ENCODE peak calls at places on chromosomes 1 and 21, in four cellular contexts. T is T-cell; G is adrenal gland; F is activated T-cell treated with anti-CD3 and anti-CD28 coated beads, Interleukin-2, amount 50 U/mL, for 1 hour. I is an unnamed sample.

GRCh38 chr1:181143081-181143859 is 54.8 kb downstream of the IER5 start:
- DNase-seq in T (no peak), G (no peak), F (no peak), I (no peak)

GRCh38 chr1:207798847-207799246 is 47.0 kb downstream of the CD46 start:
- DNase-seq in G (no peak), T (no peak), F (no peak), I (no peak)

GRCh38 chr1:115262886-115263285 is 75.2 kb downstream of the NGF start:
- DNase-seq in T (no peak), G (no peak), F (no peak), I (no peak)

GRCh38 chr21:14290584-14290983 is 74.6 kb downstream of the RBM11 start:
- DNase-seq in T (no peak), F (no peak), G (no peak), I (no peak)

GRCh38 chr1:153526132-153526543 is 9.7 kb downstream of the S100A6 start:
- DNase-seq in F (no peak), G (peak), T (no peak), I (no peak)

GRCh38 chr1:117205368-117205767 is 5.4 kb downstream of the VTCN1 start:
- DNase-seq in F (no peak), G (no peak), T (no peak), I (no peak)

GRCh38 chr1:39450956-39451601 is 40.4 kb upstream of the BMP8A start:
- DNase-seq in F (no peak), T (no peak), G (peak), I (no peak)

GRCh38 chr1:27397106-27397505 is 4.7 kb downstream of the GPR3 start:
- DNase-seq in T (no peak), F (no peak), G (no peak), I (no peak)

GRCh38 chr1:91026777-91027176 is 4.9 kb upstream of the ZNF644 start:
- DNase-seq in G (no peak), T (no peak), F (no peak), I (no peak)

GRCh38 chr1:117613249-117613968 is 7.6 kb downstream of the TENT5C start:
- DNase-seq in T (no peak), F (no peak), G (no peak), I (no peak)

GRCh38 chr21:38165466-38166213 is 91.2 kb upstream of the KCNJ15 start:
- DNase-seq in G (no peak), F (no peak), T (no peak), I (no peak)

GRCh38 chr1:226912587-226913176 is 27.4 kb upstream of the COQ8A start:
- DNase-seq in G (peak), F (peak), T (no peak), I (peak)

GRCh38 chr1:198754670-198755069 is 115.8 kb downstream of the PTPRC start:
- DNase-seq in G (no peak), T (no peak), F (no peak), I (no peak)

GRCh38 chr1:246106342-246106763 is 400.7 kb downstream of the SMYD3 start:
- DNase-seq in G (no peak), T (no peak), F (no peak), I (no peak)

GRCh38 chr1:117433943-117434342 is 66.7 kb downstream of the MAN1A2 start:
- DNase-seq in T (no peak), G (no peak), F (no peak), I (no peak)

GRCh38 chr1:94309829-94310569 is 72.6 kb upstream of the ARHGAP29 start:
- DNase-seq in F (no peak), T (no peak), G (no peak), I (no peak)